ENCODE peak calls at places on chromosomes 7 and 10, in seven cellular contexts. C is substantia nigra; P is upper lobe of left lung; S is NCI-H1417; Q is stimulated activated CD4-positive, alpha-beta T cell treated with anti-CD3 and anti-CD28 coated beads, Interleukin-4, amount 100 ng/mL, for 1 hour; U is fibroblast of pulmonary artery; T is activated CD8-positive, alpha-beta memory T cell treated with anti-CD3 and anti-CD28 coated beads, Interleukin-2, amount 50 U/mL, for 48 hours. O is an unnamed sample.
A peak's percentile ranks its signal among the peaks of the same experiment; 100 is the strongest.

GRCh38 chr10:4947635-4948596 is 15.3 kb upstream of the AKR1C1 start:
- DNase-seq in C (no peak), U (peak; percentile 94), Q (no peak), S (no peak), P (peak; percentile 42), T (no peak), O (peak; percentile 97)

GRCh38 chr10:60661627-60662026 is 116.7 kb upstream of the CDK1 start:
- DNase-seq in T (no peak), Q (no peak), C (no peak), U (peak; percentile 50), S (no peak), P (no peak), O (peak; percentile 71)

GRCh38 chr10:89085153-89085552 is 94.6 kb downstream of the FAS start:
- DNase-seq in P (no peak), T (no peak), U (peak; percentile 59), Q (no peak), C (no peak), S (no peak), O (peak; percentile 17)

GRCh38 chr7:100705341-100705752 is 574 bp upstream of the POP7 start:
- DNase-seq in C (peak; percentile 66), Q (peak; percentile 82), P (peak; percentile 74), T (peak; percentile 97), U (peak; percentile 71), S (peak; percentile 79), O (peak; percentile 47)

GRCh38 chr7:90404777-90405176 is 1.5 kb downstream of the CLDN12 start:
- DNase-seq in T (no peak), S (no peak), Q (no peak), U (no peak), P (peak; percentile 58), C (no peak), O (peak; percentile 53)

GRCh38 chr10:29987471-29987870 is 71.9 kb downstream of the JCAD start:
- DNase-seq in U (no peak), C (no peak), P (no peak), S (no peak), T (no peak), Q (no peak), O (no peak)

GRCh38 chr10:128030498-128031072 is 95.6 kb downstream of the MKI67 start:
- DNase-seq in T (no peak), Q (no peak), P (no peak), C (no peak), S (no peak), U (no peak), O (no peak)

GRCh38 chr7:29217112-29217511 is 22.5 kb downstream of the CHN2 start:
- DNase-seq in U (peak; percentile 33), C (no peak), Q (no peak), P (no peak), T (no peak), S (no peak), O (no peak)

GRCh38 chr7:157497744-157498541 is 161.1 kb downstream of the DNAJB6 start:
- DNase-seq in Q (no peak), S (no peak), T (peak; percentile 49), U (no peak), P (no peak), C (no peak), O (no peak)

GRCh38 chr10:106320078-106320477 is 844.4 kb downstream of the SORCS1 start:
- DNase-seq in P (no peak), U (no peak), S (no peak), T (no peak), C (no peak), Q (no peak), O (no peak)

GRCh38 chr10:33453081-33453850 is 118.8 kb upstream of the NRP1 start:
- DNase-seq in S (peak; percentile 16), Q (no peak), P (no peak), T (no peak), C (no peak), U (no peak), O (peak; percentile 86)

GRCh38 chr10:102678842-102679289 is 34.6 kb downstream of the TRIM8 start:
- DNase-seq in T (no peak), U (peak; percentile 67), Q (no peak), C (peak; percentile 71), S (no peak), P (peak; percentile 87), O (peak; percentile 39)

GRCh38 chr10:112960151-112960681 is 10.2 kb downstream of the TCF7L2 start:
- DNase-seq in U (no peak), Q (no peak), S (no peak), C (no peak), T (no peak), P (no peak), O (no peak)

GRCh38 chr7:35717516-35717915 is 22.6 kb upstream of the HERPUD2 start:
- DNase-seq in Q (no peak), S (no peak), U (no peak), C (no peak), P (no peak), T (no peak), O (no peak)

GRCh38 chr10:72315054-72315453 is 39.7 kb downstream of the DNAJB12 start:
- DNase-seq in U (no peak), C (no peak), T (no peak), S (no peak), Q (no peak), P (no peak), O (no peak)

GRCh38 chr10:6721964-6722615 is 142.0 kb upstream of the PRKCQ start:
- DNase-seq in Q (no peak), P (no peak), S (no peak), U (peak; percentile 95), T (no peak), C (no peak), O (peak; percentile 96)

GRCh38 chr10:30270247-30270646 is 78.8 kb downstream of the MTPAP start:
- DNase-seq in T (no peak), Q (no peak), C (no peak), P (no peak), U (peak; percentile 18), S (no peak), O (peak; percentile 36)

GRCh38 chr10:80429521-80429966 is 21.2 kb downstream of the PRXL2A start:
- DNase-seq in P (peak; percentile 88), Q (no peak), T (no peak), S (no peak), C (no peak), U (no peak), O (no peak)

GRCh38 chr7:28096713-28097112 is 83.9 kb downstream of the JAZF1 start:
- DNase-seq in U (peak; percentile 85), P (peak; percentile 61), T (no peak), Q (peak; percentile 16), S (peak; percentile 56), C (peak; percentile 13), O (peak; percentile 64)

GRCh38 chr10:91551856-91552255 is 81.0 kb downstream of the PPP1R3C start:
- DNase-seq in T (no peak), P (no peak), C (peak; percentile 27), U (peak; percentile 86), S (no peak), Q (no peak), O (peak; percentile 75)

GRCh38 chr7:50867048-50867383 is 84.3 kb upstream of the GRB10 start:
- DNase-seq in Q (no peak), U (no peak), C (no peak), T (no peak), S (no peak), P (no peak), O (no peak)

GRCh38 chr7:117875566-117875965 is 2.3 kb upstream of the CTTNBP2 start:
- DNase-seq in S (peak; percentile 75), C (peak; percentile 4), Q (no peak), T (no peak), U (no peak), P (no peak), O (peak; percentile 8)

GRCh38 chr10:60566027-60566575 is 176.4 kb upstream of the ANK3 start:
- DNase-seq in Q (no peak), S (no peak), U (no peak), P (no peak), T (no peak), C (no peak), O (no peak)

GRCh38 chr10:71531485-71532446 is 135.0 kb downstream of the CDH23 start:
- DNase-seq in U (no peak), P (no peak), T (peak; percentile 66), C (no peak), Q (no peak), S (no peak), O (no peak)

GRCh38 chr10:121710207-121710606 is 112.0 kb upstream of the FGFR2 start:
- DNase-seq in C (no peak), Q (no peak), P (no peak), S (no peak), T (no peak), U (peak; percentile 15), O (no peak)

GRCh38 chr7:1698221-1698620 is 28.1 kb downstream of the ELFN1 start:
- DNase-seq in P (no peak), S (no peak), C (no peak), T (no peak), U (no peak), Q (no peak), O (no peak)

GRCh38 chr10:126632705-126633104 is 37.8 kb downstream of the C10orf90 start:
- DNase-seq in C (no peak), Q (no peak), U (no peak), P (no peak), S (no peak), T (no peak), O (no peak)

GRCh38 chr7:1917221-1918062 is 247.4 kb downstream of the ELFN1 start:
- DNase-seq in U (peak; percentile 25), Q (no peak), T (no peak), S (no peak), C (no peak), P (no peak), O (no peak)

GRCh38 chr10:122255509-122256301 is 15.4 kb upstream of the BTBD16 start:
- DNase-seq in U (no peak), Q (no peak), C (no peak), P (no peak), T (no peak), S (no peak), O (no peak)

GRCh38 chr7:923108-924041 is 31.1 kb downstream of the ADAP1 start:
- DNase-seq in T (peak; percentile 91), Q (peak; percentile 89), P (peak; percentile 86), U (peak; percentile 36), S (no peak), C (peak; percentile 36), O (no peak)

GRCh38 chr10:110081914-110082313 is 74.1 kb downstream of the ADD3 start:
- DNase-seq in P (peak; percentile 59), C (no peak), Q (no peak), S (no peak), T (no peak), U (peak; percentile 97), O (peak; percentile 30)

GRCh38 chr10:85594239-85594638 is 772.4 kb downstream of the GRID1 start:
- DNase-seq in P (no peak), Q (no peak), S (no peak), T (no peak), U (no peak), C (no peak), O (no peak)

GRCh38 chr7:16114633-16115032 is 306.7 kb downstream of the CRPPA start:
- DNase-seq in T (no peak), S (no peak), P (no peak), U (peak; percentile 81), Q (no peak), C (no peak), O (peak; percentile 63)

GRCh38 chr10:121312582-121312981 is 285.7 kb downstream of the FGFR2 start:
- DNase-seq in S (no peak), Q (no peak), P (no peak), T (no peak), U (peak; percentile 1), C (no peak), O (no peak)

GRCh38 chr7:132603241-132603789 is 27.0 kb upstream of the PLXNA4 start:
- DNase-seq in Q (no peak), C (no peak), S (no peak), P (no peak), U (no peak), T (no peak), O (no peak)

O was measured in HCEC 1CT.